ENCODE peak calls at places on chromosome 15, in six cellular contexts. O is GM23248, K is SK-N-SH, C is PC-3, U is MM.1S, P is HCT116. W is an unnamed sample.

GRCh38 chr15:72037321-72037720 is 80.6 kb downstream of the MYO9A start:
- DNase-seq in K (no peak), P (peak), U (no peak), O (no peak), C (peak), W (no peak)

GRCh38 chr15:42066764-42067415 is 27.5 kb downstream of the PLA2G4D start:
- DNase-seq in O (no peak), C (no peak), K (no peak), U (no peak), P (no peak), W (no peak)

GRCh38 chr15:71325461-71325860 is 210.2 kb downstream of the THSD4 start:
- DNase-seq in U (no peak), C (peak), K (no peak), O (peak), P (no peak), W (no peak)

GRCh38 chr15:96421211-96421610 is 90.7 kb downstream of the NR2F2 start:
- DNase-seq in C (no peak), O (peak), K (no peak), U (peak), P (no peak), W (peak)

GRCh38 chr15:80582816-80583423 is 112.2 kb upstream of the ABHD17C start:
- DNase-seq in U (no peak), O (no peak), P (no peak), C (no peak), K (no peak), W (no peak)

GRCh38 chr15:80242132-80242769 is 9.8 kb downstream of the CTXND1 start:
- DNase-seq in O (peak), U (peak), K (peak), C (peak), P (peak), W (peak)

GRCh38 chr15:37099321-37100108 is 834 bp downstream of the MEIS2 start:
- DNase-seq in U (peak), C (peak), O (peak), K (peak), P (peak), W (peak)

GRCh38 chr15:34262362-34262761 is 37.5 kb downstream of the EMC4 start:
- DNase-seq in K (no peak), P (no peak), U (no peak), C (no peak), O (no peak), W (peak)

GRCh38 chr15:48890375-48890972 is 12.5 kb downstream of the EID1 start:
- DNase-seq in O (no peak), C (no peak), P (no peak), K (no peak), U (no peak), W (no peak)

GRCh38 chr15:36807134-36807764 is 227.8 kb downstream of the CDIN1 start:
- DNase-seq in O (no peak), P (no peak), K (no peak), U (no peak), C (no peak), W (no peak)

GRCh38 chr15:40859206-40859851 is 14.7 kb downstream of the RHOV start:
- DNase-seq in P (peak), U (peak), K (peak), C (peak), O (peak), W (peak)

GRCh38 chr15:90064931-90065681 is 37.2 kb downstream of the IDH2 start:
- DNase-seq in U (no peak), C (no peak), P (no peak), O (no peak), K (no peak), W (no peak)

GRCh38 chr15:68010366-68010765 is 43.7 kb upstream of the PIAS1 start:
- DNase-seq in U (no peak), O (no peak), K (no peak), P (no peak), C (no peak), W (no peak)

GRCh38 chr15:60062826-60063225 is 58.7 kb downstream of the FOXB1 start:
- DNase-seq in O (peak), P (no peak), K (no peak), C (no peak), U (no peak), W (no peak)

GRCh38 chr15:98853161-98853560 is 154.4 kb downstream of the PGPEP1L start:
- DNase-seq in O (peak), P (peak), K (peak), U (peak), C (peak), W (peak)

GRCh38 chr15:39699531-39700110 is 83.0 kb downstream of the FSIP1 start:
- DNase-seq in C (no peak), P (no peak), O (peak), K (no peak), U (no peak), W (no peak)

GRCh38 chr15:54687628-54688027 is 509.1 kb downstream of the RSL24D1 start:
- DNase-seq in C (no peak), O (no peak), P (no peak), K (no peak), U (no peak), W (no peak)

GRCh38 chr15:99169769-99170311 is 65.0 kb downstream of the SYNM start:
- DNase-seq in U (no peak), O (peak), K (no peak), C (no peak), P (no peak), W (no peak)

GRCh38 chr15:47688573-47689086 is 28.7 kb upstream of the SEMA6D start:
- DNase-seq in O (peak), P (no peak), C (peak), U (no peak), K (no peak), W (no peak)

GRCh38 chr15:70283511-70283910 is 185.8 kb upstream of the TLE3 start:
- DNase-seq in O (no peak), K (no peak), C (no peak), P (no peak), U (no peak), W (no peak)

GRCh38 chr15:64845183-64845611 is 3.5 kb downstream of the PLEKHO2 start:
- DNase-seq in P (no peak), K (peak), O (peak), U (no peak), C (no peak), W (peak)

GRCh38 chr15:75749820-75750219 is 37.2 kb upstream of the CSPG4 start:
- DNase-seq in K (no peak), U (no peak), O (no peak), C (no peak), P (no peak), W (no peak)

GRCh38 chr15:69590932-69591524 is 138.4 kb downstream of the RPLP1 start:
- DNase-seq in U (no peak), P (no peak), C (no peak), O (no peak), K (no peak), W (no peak)

GRCh38 chr15:77016321-77016695 is 21.4 kb downstream of the PSTPIP1 start:
- DNase-seq in C (no peak), K (no peak), O (no peak), P (no peak), U (no peak), W (no peak)

GRCh38 chr15:67225336-67225735 is 29.1 kb downstream of the AAGAB start:
- DNase-seq in K (no peak), P (no peak), O (peak), C (peak), U (no peak), W (no peak)

GRCh38 chr15:63112871-63113270 is 8.8 kb upstream of the LACTB start:
- DNase-seq in C (no peak), K (no peak), O (no peak), P (no peak), U (no peak), W (no peak)

GRCh38 chr15:66651198-66651597 is 50.8 kb upstream of the SMAD6 start:
- DNase-seq in C (no peak), U (no peak), P (no peak), K (no peak), O (no peak), W (no peak)

GRCh38 chr15:47384316-47384715 is 333.0 kb upstream of the SEMA6D start:
- DNase-seq in C (peak), U (no peak), K (no peak), P (no peak), O (peak), W (peak)

GRCh38 chr15:30962079-30962478 is 29.3 kb downstream of the MTMR10 start:
- DNase-seq in O (no peak), U (no peak), K (no peak), C (no peak), P (no peak), W (no peak)

DNA sequence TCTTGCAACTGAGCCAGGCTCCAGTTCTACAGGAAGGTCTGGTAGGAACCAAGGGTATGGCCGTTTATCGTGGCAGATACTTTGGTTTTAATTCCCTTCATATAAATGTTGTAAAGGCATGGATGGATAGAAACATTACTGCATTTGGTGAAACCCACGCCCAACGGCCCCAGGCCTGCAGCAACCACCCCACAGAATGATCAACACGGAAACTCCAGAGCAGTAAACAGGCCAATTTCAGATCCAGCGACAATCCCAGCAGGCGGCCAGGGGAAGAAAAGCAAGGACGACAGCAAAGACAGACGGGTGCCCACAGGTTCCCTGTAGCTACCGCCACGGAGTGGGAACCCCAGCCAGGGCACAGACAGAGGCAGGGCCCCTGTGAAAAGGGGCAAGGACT is 32.6 kb upstream of the PCSK6 start:
- DNase-seq in U (no peak), O (no peak), C (no peak), P (no peak), K (peak), W (no peak)
- H3K27ac ChIP-seq in U (no peak), O (no peak), C (no peak), P (no peak), K (no peak), W (no peak)

DNA sequence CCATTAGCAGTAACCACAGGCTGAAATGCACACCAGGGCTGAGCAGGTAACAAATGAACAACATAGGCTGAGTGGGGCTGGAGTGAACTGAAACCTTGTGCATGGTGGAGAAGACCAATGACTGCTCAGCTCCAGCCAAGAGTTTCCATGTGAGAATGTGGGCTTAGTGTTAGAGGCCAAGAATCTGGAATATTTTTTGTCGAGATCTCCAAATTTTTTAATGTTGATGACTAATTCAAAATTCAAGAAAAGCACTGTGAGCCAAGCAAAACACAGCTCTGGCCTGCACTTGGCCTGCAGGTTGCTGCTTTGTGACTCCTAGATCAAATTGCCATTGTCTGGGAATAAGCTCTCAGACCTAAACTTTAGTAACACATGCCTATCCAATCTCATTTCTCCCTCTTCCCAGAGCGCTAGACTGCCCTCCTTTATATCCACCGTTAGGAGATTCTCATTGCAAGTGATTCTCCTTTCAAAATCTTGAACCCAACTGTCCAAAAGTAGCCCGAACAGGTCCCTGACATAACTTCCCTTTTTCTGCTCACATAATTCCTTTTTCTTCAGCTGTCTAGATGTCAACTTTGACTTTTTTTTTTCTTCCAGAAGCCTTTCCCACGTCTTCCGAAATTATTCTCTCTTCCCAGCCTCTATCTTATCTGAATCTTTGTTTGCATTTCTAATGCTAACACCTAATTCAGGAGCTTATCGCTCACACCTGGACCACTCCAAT is 7.5 kb downstream of the SQOR start:
- DNase-seq in K (no peak), P (no peak), U (no peak), C (peak), O (peak), W (no peak)
- TF ChIP-seq EZH2phosphoT487 in K (no peak), P (no peak), U (no peak), C (no peak), O (no peak), W (no peak)

GRCh38 chr15:51935466-51936118 is 36.0 kb downstream of the LEO1 start:
- DNase-seq in U (no peak), C (no peak), K (no peak), O (no peak), P (no peak), W (no peak)
- H3K9ac ChIP-seq in U (no peak), C (no peak), K (no peak), O (no peak), P (no peak), W (no peak)

DNA sequence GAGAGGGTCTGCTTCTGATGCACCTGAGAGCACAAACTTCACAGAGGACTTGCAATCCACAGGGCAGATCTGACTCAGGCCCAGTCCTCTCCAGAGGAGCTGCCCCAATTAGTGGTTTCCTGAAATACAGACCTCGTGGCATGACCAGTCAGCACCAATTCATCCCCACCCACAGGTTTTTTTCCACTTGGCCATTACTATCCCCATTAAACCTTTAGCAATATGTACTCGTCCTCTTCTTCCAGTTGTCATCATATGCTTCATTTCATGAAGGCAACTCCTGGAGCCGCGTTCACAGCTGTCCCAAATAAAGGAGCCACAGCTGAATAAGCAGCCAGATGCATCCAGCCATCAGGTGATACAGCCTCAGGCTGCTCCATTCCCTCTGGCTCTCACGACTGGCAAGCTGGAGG is 163.2 kb downstream of the FMN1 start:
- DNase-seq in C (peak), O (peak), U (no peak), K (no peak), P (no peak), W (no peak)
- H3K27ac ChIP-seq in C (peak), O (peak), U (no peak), K (peak), P (no peak), W (no peak)

W was measured in neural progenitor cell.